ENCODE peak calls at places on chromosomes 1 and 21, in eight cellular contexts. K is heart right ventricle, F is body of pancreas, O is GM12865, M is HFF-Myc, G is HCT116, U is psoas muscle, L is lower leg skin. D is an unnamed sample.

GRCh38 chr1:45033356-45033755 is 21.3 kb downstream of the UROD start:
- DNase-seq in L (no peak), G (no peak), U (no peak), F (no peak), O (peak), M (no peak), K (no peak), D (no peak)

GRCh38 chr21:46545911-46546310 is 59.0 kb downstream of the S100B start:
- DNase-seq in G (no peak), K (no peak), O (no peak), M (no peak), U (no peak), L (no peak), F (no peak), D (no peak)

GRCh38 chr1:3314561-3315271 is 139.7 kb upstream of the ARHGEF16 start:
- DNase-seq in L (no peak), G (no peak), O (no peak), M (peak), U (no peak), F (no peak), K (no peak), D (peak)

GRCh38 chr1:39683591-39684312 is 7.5 kb downstream of the HPCAL4 start:
- DNase-seq in O (no peak), L (no peak), K (no peak), M (no peak), G (no peak), F (no peak), U (no peak), D (no peak)

GRCh38 chr1:8013399-8013798 is 12.7 kb downstream of the ERRFI1 start:
- DNase-seq in O (no peak), G (no peak), L (no peak), F (no peak), U (no peak), K (no peak), M (no peak), D (no peak)

GRCh38 chr1:159473335-159473734 is 33.8 kb downstream of the OR10J1 start:
- DNase-seq in U (no peak), L (no peak), G (no peak), O (no peak), K (no peak), M (no peak), F (no peak), D (no peak)

GRCh38 chr1:162689745-162690671 is 57.7 kb downstream of the DDR2 start:
- DNase-seq in F (no peak), K (peak), U (peak), G (no peak), M (no peak), O (no peak), L (no peak), D (peak)

GRCh38 chr1:223001653-223002634 is 141.1 kb downstream of the TLR5 start:
- DNase-seq in M (no peak), L (no peak), U (no peak), O (no peak), F (no peak), G (no peak), K (no peak), D (peak)

GRCh38 chr1:37177230-37177864 is 143.0 kb upstream of the GRIK3 start:
- DNase-seq in L (no peak), M (no peak), O (peak), U (no peak), K (no peak), F (peak), G (peak), D (no peak)

GRCh38 chr1:171911506-171911905 is 70.2 kb downstream of the DNM3 start:
- DNase-seq in M (no peak), K (no peak), U (no peak), F (no peak), O (no peak), G (no peak), L (no peak), D (no peak)

GRCh38 chr1:239361403-239361802 is 25.0 kb upstream of the CHRM3 start:
- DNase-seq in G (no peak), M (peak), U (no peak), K (no peak), F (no peak), O (no peak), L (no peak), D (no peak)

GRCh38 chr1:160022330-160023310 is 9.2 kb downstream of the PIGM start:
- DNase-seq in G (no peak), L (no peak), F (no peak), O (no peak), K (no peak), M (no peak), U (no peak), D (peak)

GRCh38 chr1:7680791-7681165 is 90.3 kb upstream of the VAMP3 start:
- DNase-seq in O (no peak), M (no peak), L (no peak), K (no peak), U (no peak), F (no peak), G (no peak), D (no peak)

GRCh38 chr1:24683713-24684162 is 40.6 kb downstream of the SRRM1 start:
- DNase-seq in G (peak), U (no peak), O (no peak), K (no peak), F (peak), L (no peak), M (peak), D (peak)

GRCh38 chr21:21963911-21964310 is 965.7 kb downstream of the NCAM2 start:
- DNase-seq in U (no peak), M (no peak), G (no peak), O (no peak), L (no peak), K (no peak), F (no peak), D (no peak)

GRCh38 chr1:52899445-52899894 is 22.1 kb downstream of the ECHDC2 start:
- DNase-seq in G (no peak), F (no peak), U (no peak), O (no peak), M (no peak), L (no peak), K (no peak), D (no peak)

GRCh38 chr1:59044535-59045121 is 252.3 kb upstream of the FGGY start:
- DNase-seq in G (no peak), U (no peak), K (no peak), L (no peak), O (no peak), M (no peak), F (no peak), D (no peak)

GRCh38 chr1:210816136-210816535 is 317.8 kb downstream of the KCNH1 start:
- DNase-seq in K (no peak), L (no peak), F (no peak), U (no peak), M (no peak), O (no peak), G (no peak), D (no peak)

GRCh38 chr1:234214129-234214910 is 158.9 kb upstream of the COA6 start:
- DNase-seq in K (peak), M (no peak), F (peak), L (no peak), G (no peak), U (peak), O (peak), D (no peak)

GRCh38 chr21:26655466-26655865 is 82.4 kb upstream of the CYYR1 start:
- DNase-seq in U (no peak), K (no peak), F (no peak), G (no peak), L (no peak), O (no peak), M (no peak), D (no peak)

GRCh38 chr1:207052736-207053545 is at the start of gene PFKFB2:
- DNase-seq in F (peak), L (peak), M (peak), K (peak), U (peak), O (peak), G (peak), D (peak)

GRCh38 chr1:4058122-4058521 is 158.1 kb upstream of the C1orf174 start:
- DNase-seq in K (no peak), M (no peak), F (no peak), O (no peak), G (no peak), L (no peak), U (no peak), D (no peak)

GRCh38 chr1:42420145-42420544 is 35.7 kb downstream of the ZMYND12 start:
- DNase-seq in U (no peak), F (no peak), O (no peak), L (no peak), K (no peak), M (no peak), G (no peak), D (peak)

GRCh38 chr1:31954607-31955283 is 16.6 kb upstream of the PTP4A2 start:
- DNase-seq in O (no peak), U (peak), G (peak), K (peak), F (peak), M (peak), L (peak), D (peak)

GRCh38 chr21:33212159-33212851 is 17.4 kb upstream of the IFNAR2 start:
- DNase-seq in O (peak), F (no peak), L (no peak), M (no peak), K (no peak), U (no peak), G (no peak), D (peak)

GRCh38 chr1:61079898-61080336 is 2.4 kb upstream of the NFIA start:
- DNase-seq in F (peak), O (no peak), G (peak), L (peak), K (peak), U (peak), M (peak), D (peak)

GRCh38 chr1:76257823-76258222 is 183.3 kb downstream of the ST6GALNAC3 start:
- DNase-seq in G (no peak), K (no peak), L (no peak), U (no peak), O (no peak), M (no peak), F (no peak), D (no peak)

GRCh38 chr1:231518485-231519035 is 9.9 kb upstream of the TSNAX start:
- DNase-seq in K (no peak), F (no peak), U (no peak), L (no peak), G (no peak), O (no peak), M (no peak), D (no peak)

GRCh38 chr1:30755746-30756145 is 1.8 kb downstream of the LAPTM5 start:
- DNase-seq in O (no peak), K (no peak), F (no peak), U (no peak), L (no peak), G (no peak), M (no peak), D (no peak)
- TF ChIP-seq CTCF in O (no peak), K (no peak), F (no peak), U (no peak), L (no peak), G (no peak), M (no peak), D (no peak)

GRCh38 chr1:180622658-180623508 is 8.9 kb upstream of the XPR1 start:
- DNase-seq in F (no peak), O (no peak), K (no peak), M (no peak), L (no peak), G (no peak), U (no peak), D (no peak)
- H3K4me3 ChIP-seq in F (no peak), O (no peak), K (no peak), M (no peak), L (no peak), G (no peak), U (no peak), D (no peak)

GRCh38 chr1:28815533-28815932 is 3.6 kb downstream of the OPRD1 start:
- DNase-seq in F (no peak), M (no peak), K (no peak), O (no peak), G (no peak), U (no peak), L (no peak), D (no peak)
- TF ChIP-seq CTCF in F (no peak), M (no peak), K (no peak), O (no peak), G (no peak), U (no peak), L (no peak), D (no peak)

DNA sequence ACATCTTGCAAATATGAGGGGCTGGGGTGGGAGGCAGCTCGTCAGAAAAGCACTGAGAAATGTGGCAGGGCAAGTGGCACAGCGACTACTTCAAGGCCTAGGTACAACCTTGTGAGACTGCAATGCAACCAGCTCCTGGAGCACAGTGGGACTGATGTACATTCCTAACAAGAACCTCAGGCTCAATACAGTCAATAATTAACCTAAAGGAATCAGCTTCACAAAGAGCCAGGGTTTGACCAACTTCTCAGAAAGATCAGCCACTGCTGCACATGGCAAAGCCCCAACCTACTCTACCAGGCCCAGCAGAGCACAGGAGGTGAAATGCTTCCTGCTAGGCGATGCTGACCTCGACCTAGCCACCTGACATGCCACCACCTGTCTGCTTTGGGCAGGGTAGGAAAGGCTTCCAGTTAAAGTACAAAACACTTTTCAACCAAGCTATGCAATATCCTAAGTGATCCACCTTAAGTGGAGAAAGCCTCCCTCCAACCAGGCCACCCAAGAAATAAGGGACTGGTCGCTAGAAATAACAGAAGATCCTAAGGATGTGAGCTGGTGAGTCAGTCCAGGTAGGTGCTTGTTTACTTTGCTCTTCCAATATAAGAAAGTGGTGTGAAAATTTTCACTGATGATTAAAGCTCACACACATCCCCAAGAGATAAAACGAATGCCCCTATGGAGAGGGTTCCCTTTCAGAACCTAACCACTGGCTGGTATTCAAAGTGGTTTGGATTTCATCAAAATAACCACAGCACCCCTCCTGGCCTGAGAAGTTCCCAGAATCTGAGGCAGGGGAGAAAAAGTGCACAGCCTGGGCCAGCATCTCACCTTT is 2.1 kb downstream of the RIPK4 start:
- DNase-seq in O (no peak), U (no peak), K (no peak), F (peak), M (no peak), L (no peak), G (no peak), D (no peak)
- H3K4me3 ChIP-seq in O (no peak), U (no peak), K (no peak), F (no peak), M (no peak), L (no peak), G (peak), D (no peak)

GRCh38 chr1:196309386-196309785 is 298.9 kb downstream of the KCNT2 start:
- DNase-seq in U (no peak), O (peak), K (no peak), L (no peak), G (peak), F (no peak), M (peak), D (peak)
- TF ChIP-seq CTCF in U (no peak), O (peak), K (peak), L (no peak), G (peak), F (peak), M (no peak), D (peak)

GRCh38 chr21:44617071-44617501 is 5.2 kb downstream of the KRTAP10-8 start:
- DNase-seq in M (no peak), K (no peak), G (no peak), O (no peak), L (no peak), U (no peak), F (no peak), D (no peak)

GRCh38 chr21:44616591-44616926 is 4.7 kb downstream of the KRTAP10-8 start:
- DNase-seq in U (no peak), O (no peak), G (no peak), F (no peak), L (no peak), K (no peak), M (no peak), D (no peak)

GRCh38 chr21:44618504-44618903 is 6.6 kb downstream of the KRTAP10-8 start:
- DNase-seq in F (no peak), K (no peak), M (no peak), U (peak), O (peak), G (peak), L (no peak), D (peak)

GRCh38 chr21:44619886-44620285 is 7.0 kb upstream of the KRTAP10-9 start:
- DNase-seq in F (no peak), G (no peak), O (no peak), L (no peak), U (no peak), K (no peak), M (no peak), D (no peak)

GRCh38 chr21:44618909-44619308 is 7.0 kb downstream of the KRTAP10-8 start:
- DNase-seq in M (no peak), L (no peak), O (no peak), K (no peak), F (no peak), U (no peak), G (no peak), D (no peak)
- H3K4me3 ChIP-seq in M (no peak), L (no peak), O (no peak), K (no peak), F (no peak), U (no peak), G (no peak), D (no peak)